ENCODE peak calls at places on chromosome 7, in five cellular contexts. W is NCI-H345, U is Right ventricle myocardium inferior, Y is PC-3, X is OCI-LY7. J is an unnamed sample.

GRCh38 chr7:4134204-4134603 is 547.9 kb upstream of the FOXK1 start:
- DNase-seq in W (no peak), U (no peak), Y (no peak), X (no peak), J (no peak)

GRCh38 chr7:92135100-92135429 is 788 bp upstream of the CYP51A1 start:
- DNase-seq in W (peak), U (no peak), Y (peak), X (peak), J (peak)

GRCh38 chr7:26631601-26632000 is 232.8 kb downstream of the SKAP2 start:
- DNase-seq in W (no peak), U (no peak), Y (no peak), X (no peak), J (no peak)

GRCh38 chr7:151231080-151231479 is 1.2 kb upstream of the CHPF2 start:
- DNase-seq in W (no peak), U (no peak), Y (no peak), X (no peak), J (no peak)

GRCh38 chr7:568681-569035 is 49.0 kb upstream of the PDGFA start:
- DNase-seq in W (no peak), U (peak), Y (no peak), X (no peak), J (no peak)

GRCh38 chr7:48454750-48455192 is 283.5 kb downstream of the ABCA13 start:
- DNase-seq in W (no peak), U (no peak), Y (no peak), X (no peak), J (no peak)

GRCh38 chr7:64685091-64685490 is 19.2 kb downstream of the ZNF107 start:
- DNase-seq in W (no peak), U (no peak), Y (no peak), X (peak), J (no peak)

GRCh38 chr7:23469150-23469960 is 936 bp downstream of the IGF2BP3 start:
- DNase-seq in W (peak), U (no peak), Y (no peak), X (peak), J (peak)